ENCODE peak calls at places on chromosomes 5 and 9, in eight cellular contexts. D, U, Y, S, N, O, Z and F are unnamed samples.

GRCh38 chr5:106940986-106941385 is 729.8 kb downstream of the EFNA5 start:
- DNase-seq in D (no peak), U (no peak), Y (peak; percentile 80), S (no peak), N (peak; percentile 4), O (no peak), Z (peak; percentile 6), F (no peak)

GRCh38 chr9:113215142-113215541 is 5.9 kb downstream of the FKBP15 start:
- DNase-seq in D (peak; percentile 16), U (no peak), Y (peak; percentile 48), S (no peak), N (no peak), O (no peak), Z (peak; percentile 22), F (peak; percentile 43)

GRCh38 chr5:81122271-81122670 is 110.9 kb upstream of the CKMT2 start:
- DNase-seq in D (no peak), U (no peak), Y (no peak), S (no peak), N (no peak), O (no peak), Z (no peak), F (no peak)

GRCh38 chr5:120465281-120465961 is 1.3 kb downstream of the PRR16 start:
- DNase-seq in D (no peak), U (peak; percentile 77), Y (no peak), S (peak; percentile 16), N (no peak), O (peak; percentile 73), Z (no peak), F (no peak)

GRCh38 chr9:26296910-26297309 is 595.7 kb downstream of the CAAP1 start:
- DNase-seq in D (no peak), U (no peak), Y (no peak), S (no peak), N (no peak), O (no peak), Z (no peak), F (no peak)

GRCh38 chr5:56910123-56910951 is 941 bp downstream of the SETD9 start:
- DNase-seq in D (no peak), U (peak; percentile 65), Y (no peak), S (no peak), N (no peak), O (peak; percentile 36), Z (peak; percentile 61), F (peak; percentile 57)

GRCh38 chr5:151164687-151165392 is 7.3 kb upstream of the ANXA6 start:
- DNase-seq in D (peak; percentile 77), U (peak; percentile 87), Y (peak; percentile 77), S (peak; percentile 66), N (peak; percentile 75), O (peak; percentile 76), Z (peak; percentile 69), F (peak; percentile 81)

GRCh38 chr9:3898371-3899218 is 372.8 kb upstream of the RFX3 start:
- DNase-seq in D (no peak), U (no peak), Y (no peak), S (no peak), N (no peak), O (no peak), Z (no peak), F (no peak)

GRCh38 chr5:2740051-2740848 is 11.2 kb downstream of the IRX2 start:
- DNase-seq in D (no peak), U (peak; percentile 49), Y (no peak), S (no peak), N (no peak), O (no peak), Z (no peak), F (no peak)

GRCh38 chr5:18243846-18244245 is 609.6 kb downstream of the TAF11L14 start:
- DNase-seq in D (no peak), U (no peak), Y (no peak), S (no peak), N (no peak), O (no peak), Z (no peak), F (no peak)

GRCh38 chr9:87381746-87382145 is 115.9 kb upstream of the DAPK1 start:
- DNase-seq in D (no peak), U (no peak), Y (no peak), S (no peak), N (no peak), O (no peak), Z (no peak), F (no peak)

GRCh38 chr9:137970686-137971476 is 93.3 kb downstream of the CACNA1B start:
- DNase-seq in D (no peak), U (no peak), Y (no peak), S (no peak), N (no peak), O (peak; percentile 77), Z (peak; percentile 15), F (no peak)

GRCh38 chr9:98751210-98751609 is 42.5 kb upstream of the GABBR2 start:
- DNase-seq in D (no peak), U (no peak), Y (no peak), S (no peak), N (no peak), O (no peak), Z (no peak), F (no peak)

GRCh38 chr5:124662261-124662781 is 84.1 kb downstream of the ZNF608 start:
- DNase-seq in D (peak; percentile 70), U (peak; percentile 45), Y (peak; percentile 81), S (peak; percentile 23), N (no peak), O (no peak), Z (no peak), F (no peak)

GRCh38 chr9:126275386-126276001 is 51.1 kb upstream of the MVB12B start:
- DNase-seq in D (no peak), U (peak; percentile 69), Y (no peak), S (no peak), N (no peak), O (peak; percentile 45), Z (no peak), F (no peak)

GRCh38 chr9:77384406-77384805 is 207.1 kb downstream of the VPS13A start:
- DNase-seq in D (no peak), U (no peak), Y (no peak), S (no peak), N (no peak), O (no peak), Z (no peak), F (no peak)

GRCh38 chr5:55520117-55520829 is 14.5 kb downstream of the PLPP1 start:
- DNase-seq in D (no peak), U (no peak), Y (no peak), S (no peak), N (no peak), O (no peak), Z (no peak), F (no peak)

GRCh38 chr5:67490543-67491321 is 294.1 kb upstream of the CD180 start:
- DNase-seq in D (no peak), U (no peak), Y (no peak), S (no peak), N (no peak), O (no peak), Z (no peak), F (no peak)

GRCh38 chr5:150278916-150279315 is 10.7 kb downstream of the CAMK2A start:
- DNase-seq in D (no peak), U (peak; percentile 15), Y (no peak), S (no peak), N (no peak), O (no peak), Z (no peak), F (no peak)

GRCh38 chr5:1875481-1875842 is 7.3 kb downstream of the IRX4 start:
- DNase-seq in D (no peak), U (peak; percentile 51), Y (no peak), S (no peak), N (no peak), O (no peak), Z (no peak), F (no peak)

GRCh38 chr9:73199886-73200285 is 48.2 kb downstream of the ANXA1 start:
- DNase-seq in D (peak; percentile 43), U (peak; percentile 57), Y (peak; percentile 88), S (peak; percentile 4), N (no peak), O (peak; percentile 5), Z (peak; percentile 7), F (peak; percentile 15)

GRCh38 chr9:114370985-114371335 is 16.8 kb downstream of the AKNA start:
- DNase-seq in D (no peak), U (no peak), Y (no peak), S (no peak), N (no peak), O (no peak), Z (no peak), F (no peak)
- H3K4me3 ChIP-seq in D (no peak overlapping the region), U (peak overlapping the region; percentile 50), Y (no peak overlapping the region), S (no peak overlapping the region), N (no peak overlapping the region), O (no peak overlapping the region), Z (no peak overlapping the region), F (no peak overlapping the region)

DNA sequence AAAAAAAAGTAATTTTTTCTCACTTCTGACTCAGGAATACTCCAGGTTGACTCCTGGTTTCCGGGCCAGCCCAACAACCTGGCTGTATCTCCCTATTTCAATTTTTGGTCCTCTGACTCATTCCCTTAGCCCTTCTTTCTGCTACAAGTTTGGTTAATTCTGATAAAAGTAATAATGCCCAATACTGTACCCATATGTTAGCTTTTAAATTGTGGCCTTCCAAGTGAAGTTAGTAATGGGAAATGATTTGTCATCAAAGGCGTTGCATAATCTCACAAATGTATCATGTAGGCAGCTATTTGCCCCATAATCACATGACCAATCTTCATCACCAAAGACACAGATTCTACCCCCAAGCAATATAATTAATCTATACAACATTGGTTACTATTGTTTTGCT is 31.1 kb upstream of the BNC2 start:
- DNase-seq in D (no peak), U (no peak), Y (no peak), S (no peak), N (no peak), O (no peak), Z (no peak), F (no peak)
- TF ChIP-seq REST in D (no peak), U (no peak), Y (no peak), S (no peak), N (no peak), O (no peak), Z (no peak), F (no peak)

DNA sequence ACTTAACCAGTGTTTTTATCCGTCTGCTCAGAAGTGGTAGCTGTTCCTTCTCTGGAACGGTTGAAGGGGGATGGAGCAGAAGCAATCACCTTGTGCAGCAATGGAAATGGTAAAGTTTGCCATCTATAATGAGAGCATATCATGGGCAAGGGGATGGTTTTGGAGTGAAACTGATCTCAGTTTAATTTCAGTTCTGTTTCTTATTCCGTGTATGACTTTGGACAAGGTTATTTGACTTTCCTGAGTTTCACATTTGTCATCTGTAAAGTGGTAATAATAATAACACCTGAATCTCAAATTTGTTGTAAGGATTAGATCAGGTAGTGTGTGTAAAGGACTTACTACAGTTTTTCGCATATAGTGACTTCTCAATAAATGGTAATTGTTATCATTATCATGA is 106.1 kb downstream of the PCSK1 start:
- DNase-seq in D (no peak), U (no peak), Y (no peak), S (no peak), N (no peak), O (no peak), Z (no peak), F (no peak)
- H3K4me3 ChIP-seq in D (no peak overlapping the region), U (no peak overlapping the region), Y (no peak overlapping the region), S (no peak overlapping the region), N (no peak overlapping the region), O (no peak overlapping the region), Z (no peak overlapping the region), F (no peak overlapping the region)

DNA sequence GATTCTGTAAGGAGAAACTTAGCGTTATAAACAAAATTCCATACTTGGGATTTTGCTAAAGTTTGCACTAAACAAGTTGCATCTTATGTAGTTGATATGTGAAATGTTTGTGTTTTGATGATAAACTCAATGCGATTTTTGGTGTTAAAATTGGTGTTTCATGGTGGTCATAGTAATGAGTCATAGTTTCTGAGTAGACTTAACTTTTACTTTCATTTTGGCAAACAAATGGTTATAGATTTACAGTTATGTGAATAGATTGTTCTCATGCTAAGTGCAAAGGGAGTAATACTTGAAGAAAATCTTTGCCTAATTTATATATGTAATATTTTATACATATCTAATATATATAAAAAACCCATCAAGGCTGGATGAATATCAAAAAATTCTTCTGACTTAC is 107.3 kb upstream of the ELAVL2 start:
- DNase-seq in D (no peak), U (no peak), Y (no peak), S (no peak), N (no peak), O (no peak), Z (no peak), F (no peak)
- TF ChIP-seq REST in D (no peak), U (no peak), Y (no peak), S (no peak), N (no peak), O (no peak), Z (no peak), F (no peak)